ENCODE peak calls at places on chromosomes 3 and 15, in ten cellular contexts. L is AG04450, O is thoracic aorta, U is K562, X is A549, M is choroid plexus epithelial cell, J is NB4, G is fibroblast of villous mesenchyme, A is OCI-LY7, P is fibroblast of lung. D is an unnamed sample.
A peak's percentile ranks its signal among the peaks of the same experiment; 100 is the strongest.

GRCh38 chr15:83698294-83698693 is 44.4 kb downstream of the ADAMTSL3 start:
- DNase-seq in L (no peak), O (no peak), U (no peak), X (peak; percentile 47), M (peak; percentile 68), J (no peak), G (peak; percentile 26), A (no peak), P (no peak), D (no peak)

GRCh38 chr3:57227930-57228733 is 603 bp downstream of the APPL1 start:
- DNase-seq in L (no peak), O (no peak), U (peak; percentile 16), X (peak; percentile 14), M (peak; percentile 68), J (peak; percentile 66), G (peak; percentile 74), A (peak; percentile 80), P (peak; percentile 55), D (no peak)

GRCh38 chr3:50336452-50337174 is 4.0 kb downstream of the RASSF1 start:
- DNase-seq in L (no peak), O (no peak), U (no peak), X (peak; percentile 32), M (peak; percentile 44), J (no peak), G (no peak), A (no peak), P (peak; percentile 31), D (no peak)

GRCh38 chr3:4467522-4467867 is 426 bp upstream of the SUMF1 start:
- DNase-seq in L (no peak), O (no peak), U (no peak), X (no peak), M (no peak), J (no peak), G (peak; percentile 2), A (no peak), P (no peak), D (no peak)

GRCh38 chr3:17233398-17233800 is 348.6 kb downstream of the PLCL2 start:
- DNase-seq in L (peak; percentile 20), O (no peak), U (peak; percentile 55), X (peak; percentile 46), M (peak; percentile 74), J (peak; percentile 59), G (peak; percentile 50), A (peak; percentile 83), P (peak; percentile 72), D (no peak)

GRCh38 chr15:101474983-101475382 is 14.5 kb downstream of the PCSK6 start:
- DNase-seq in L (no peak), O (no peak), U (no peak), X (no peak), M (no peak), J (no peak), G (no peak), A (no peak), P (no peak), D (no peak)

GRCh38 chr3:43747641-43748040 is 56.9 kb downstream of the ABHD5 start:
- DNase-seq in L (no peak), O (no peak), U (no peak), X (no peak), M (peak; percentile 34), J (no peak), G (peak; percentile 65), A (no peak), P (peak; percentile 47), D (no peak)

GRCh38 chr3:123520656-123521055 is 64.2 kb downstream of the HACD2 start:
- DNase-seq in L (no peak), O (no peak), U (no peak), X (no peak), M (no peak), J (no peak), G (no peak), A (no peak), P (peak; percentile 20), D (no peak)

DNA sequence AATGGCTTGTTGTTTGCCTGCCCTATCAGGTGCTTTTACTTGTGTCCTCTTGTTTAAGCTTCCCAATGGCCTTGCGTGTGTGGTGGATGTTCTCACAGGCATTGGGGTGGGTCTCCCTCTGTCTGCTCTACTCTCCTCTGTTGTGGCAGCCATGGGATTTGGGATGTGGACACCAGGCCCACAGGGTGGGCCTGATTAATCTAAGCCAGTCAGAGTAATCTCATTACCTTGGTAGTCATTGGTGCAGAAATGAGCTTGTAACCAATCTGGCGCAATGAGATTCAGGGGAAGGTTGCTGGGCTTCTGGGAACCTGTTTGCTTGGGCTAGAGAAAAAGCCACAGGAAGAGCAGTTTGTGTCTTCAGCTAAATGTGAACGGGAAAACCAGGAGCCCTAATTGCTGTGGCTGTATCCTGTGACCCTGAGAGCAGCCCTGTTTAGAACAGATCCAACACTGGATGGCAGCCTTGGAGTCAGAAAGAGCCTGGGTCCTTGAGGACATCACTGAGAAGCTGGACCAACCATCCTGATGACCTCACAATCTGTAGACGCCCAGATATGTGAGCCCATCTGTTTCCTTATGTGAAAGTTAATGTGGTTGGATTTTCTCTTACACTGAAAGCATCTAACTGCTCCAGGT is 157.3 kb upstream of the UBE2E1 start:
- DNase-seq in L (no peak), O (no peak), U (no peak), X (no peak), M (peak; percentile 40), J (no peak), G (peak; percentile 46), A (no peak), P (peak; percentile 52), D (no peak)
- TF ChIP-seq CTCF in L (peak; percentile 14), O (no peak), U (no peak), X (peak; percentile 27), M (no peak), J (no peak), G (peak; percentile 22), A (peak; percentile 23), P (no peak), D (peak; percentile 14)

GRCh38 chr3:53646723-53647122 is 152.3 kb downstream of the CACNA1D start:
- DNase-seq in L (no peak), O (no peak), U (no peak), X (no peak), M (no peak), J (no peak), G (no peak), A (no peak), P (no peak), D (no peak)

GRCh38 chr3:53649816-53650215 is 155.4 kb downstream of the CACNA1D start:
- DNase-seq in L (no peak), O (no peak), U (no peak), X (no peak), M (no peak), J (no peak), G (no peak), A (no peak), P (no peak), D (no peak)

GRCh38 chr3:53651927-53652326 is 157.5 kb downstream of the CACNA1D start:
- DNase-seq in L (no peak), O (no peak), U (no peak), X (no peak), M (no peak), J (no peak), G (no peak), A (no peak), P (no peak), D (no peak)

GRCh38 chr3:53650928-53651654 is 156.7 kb downstream of the CACNA1D start:
- DNase-seq in L (no peak), O (no peak), U (no peak), X (no peak), M (no peak), J (no peak), G (no peak), A (no peak), P (no peak), D (no peak)

DNA sequence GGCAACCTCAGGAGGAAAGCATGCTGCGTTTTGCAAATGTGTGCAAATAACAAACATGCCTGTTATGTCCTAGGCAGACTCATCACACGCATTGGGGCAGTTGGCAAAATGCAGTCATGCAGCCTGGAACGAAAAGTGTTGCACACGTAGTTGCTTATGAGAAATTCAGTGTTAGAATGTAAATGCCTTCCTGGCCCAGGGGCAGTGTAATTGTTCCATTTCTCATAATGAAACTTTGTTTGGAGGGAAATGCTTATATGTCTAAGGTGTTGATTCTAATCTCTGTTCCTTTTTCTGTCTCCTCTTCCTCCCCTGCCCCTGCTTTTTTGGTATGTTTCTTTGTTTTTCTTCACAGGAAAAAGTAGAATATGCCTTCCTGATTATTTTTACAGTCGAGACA is 156.0 kb downstream of the CACNA1D start:
- DNase-seq in L (no peak), O (no peak), U (no peak), X (no peak), M (no peak), J (no peak), G (no peak), A (no peak), P (no peak), D (no peak)
- H3K4me3 ChIP-seq in L (no peak overlapping the region), O (no peak overlapping the region), U (no peak overlapping the region), X (no peak overlapping the region), M (no peak overlapping the region), J (no peak overlapping the region), G (no peak overlapping the region), A (no peak overlapping the region), P (no peak overlapping the region), D (no peak overlapping the region)

GRCh38 chr3:194970066-194970465 is 284.4 kb downstream of the FAM43A start:
- DNase-seq in L (no peak), O (no peak), U (no peak), X (no peak), M (no peak), J (no peak), G (no peak), A (no peak), P (no peak), D (no peak)

GRCh38 chr3:194964809-194965208 is 279.1 kb downstream of the FAM43A start:
- DNase-seq in L (no peak), O (no peak), U (no peak), X (no peak), M (no peak), J (no peak), G (no peak), A (no peak), P (no peak), D (no peak)

GRCh38 chr3:194971009-194971408 is 285.3 kb downstream of the FAM43A start:
- DNase-seq in L (no peak), O (no peak), U (no peak), X (no peak), M (no peak), J (no peak), G (no peak), A (no peak), P (no peak), D (no peak)

GRCh38 chr3:194971965-194972364 is 286.3 kb downstream of the FAM43A start:
- DNase-seq in L (no peak), O (no peak), U (no peak), X (no peak), M (no peak), J (no peak), G (no peak), A (no peak), P (no peak), D (no peak)

GRCh38 chr3:194967126-194968117 is 281.7 kb downstream of the FAM43A start:
- DNase-seq in L (no peak), O (no peak), U (no peak), X (no peak), M (no peak), J (no peak), G (no peak), A (no peak), P (no peak), D (no peak)
- TF ChIP-seq CTCF in L (no peak), O (no peak), U (no peak), X (no peak), M (peak; percentile 17), J (no peak), G (no peak), A (no peak), P (no peak), D (no peak)

GRCh38 chr15:74382004-74382816 is 14.8 kb upstream of the CYP11A1 start:
- DNase-seq in L (no peak), O (peak; percentile 19), U (peak; percentile 90), X (peak; percentile 87), M (peak; percentile 81), J (peak; percentile 85), G (peak; percentile 74), A (peak; percentile 77), P (peak; percentile 71), D (no peak)

GRCh38 chr15:74385442-74386132 is 18.1 kb upstream of the CYP11A1 start:
- DNase-seq in L (no peak), O (no peak), U (no peak), X (no peak), M (no peak), J (no peak), G (no peak), A (no peak), P (no peak), D (no peak)

GRCh38 chr15:74383286-74383685 is 15.8 kb upstream of the CYP11A1 start:
- DNase-seq in L (no peak), O (no peak), U (no peak), X (no peak), M (no peak), J (no peak), G (no peak), A (no peak), P (no peak), D (no peak)

GRCh38 chr15:74384566-74385441 is 17.4 kb upstream of the CYP11A1 start:
- DNase-seq in L (no peak), O (no peak), U (no peak), X (no peak), M (no peak), J (peak; percentile 59), G (no peak), A (peak; percentile 56), P (peak; percentile 82), D (no peak)

DNA sequence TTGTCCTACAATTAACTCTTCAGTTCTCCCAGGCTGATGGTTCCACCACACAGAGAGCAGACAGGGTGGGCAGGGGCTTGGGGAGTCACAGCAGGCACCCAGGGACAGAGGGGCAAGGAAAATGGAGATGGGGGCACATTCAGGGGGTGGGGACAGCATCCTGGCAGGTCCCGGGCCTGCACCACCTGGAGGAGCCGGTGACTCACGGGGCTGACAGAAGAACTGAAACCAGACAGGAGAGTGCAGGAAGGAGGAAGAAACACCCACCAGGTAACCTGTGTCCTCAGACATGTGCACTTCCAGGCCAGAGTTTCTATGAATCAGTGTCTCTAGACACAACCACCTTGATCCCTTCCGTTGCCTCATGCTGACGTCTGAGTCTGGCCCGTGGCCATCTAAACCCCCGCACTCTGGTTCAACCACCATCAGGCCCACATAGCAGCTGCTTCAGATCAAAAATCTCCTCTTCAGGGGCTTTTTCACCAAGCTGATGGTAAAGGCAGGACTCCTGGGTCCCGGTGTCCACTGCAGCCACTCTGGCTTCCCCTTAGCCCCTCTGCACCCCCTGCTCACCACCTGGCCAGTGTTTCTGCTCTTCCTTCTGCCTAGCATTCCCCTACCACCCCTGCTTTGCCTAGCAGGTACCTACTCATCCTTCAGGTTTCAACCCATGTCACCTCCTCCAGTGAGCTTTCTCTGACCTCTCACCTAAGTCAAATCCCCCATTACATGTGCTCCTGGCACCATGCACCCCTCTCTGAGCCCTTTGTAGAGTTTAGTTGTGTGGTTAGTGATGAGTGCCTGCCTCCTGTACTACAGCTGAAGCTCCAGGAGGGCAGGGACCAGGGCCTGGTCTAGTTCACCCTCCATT is 16.5 kb upstream of the CYP11A1 start:
- DNase-seq in L (no peak), O (no peak), U (peak; percentile 47), X (no peak), M (peak; percentile 56), J (no peak), G (no peak), A (peak; percentile 68), P (peak; percentile 81), D (no peak)
- H3K4me3 ChIP-seq in L (no peak overlapping the region), O (no peak overlapping the region), U (no peak overlapping the region), X (no peak overlapping the region), M (no peak overlapping the region), J (no peak overlapping the region), G (no peak overlapping the region), A (no peak overlapping the region), P (no peak overlapping the region), D (no peak overlapping the region)

D was measured in retinal pigment epithelial cell.